ENCODE peak calls at places on chromosomes 1 and 21, in five cellular contexts. One of them, this sample, is unnamed. For H3K79me1, the result is how much of the 10 kb centered on the place peaks cover.

GRCh38 chr1:54017979-54018378 is at the start of gene LDLRAD1:
- DNase-seq in IMR-90: no peak
- DNase-seq in H1: no peak
- DNase-seq in neuronal stem cell: no peak
- DNase-seq in H9: peak
- DNase-seq in this sample: no peak

GRCh38 chr1:84853743-84854721 is 39.0 kb downstream of the LPAR3 start:
- DNase-seq in IMR-90: peak
- DNase-seq in H1: no peak
- DNase-seq in H9: no peak
- DNase-seq in neuronal stem cell: no peak
- DNase-seq in this sample: peak

GRCh38 chr21:10430007-10430406 is 91.4 kb upstream of the TPTE start:
- DNase-seq in H9: no peak
- DNase-seq in H1: no peak
- DNase-seq in neuronal stem cell: no peak
- DNase-seq in IMR-90: no peak
- DNase-seq in this sample: no peak

GRCh38 chr1:178521241-178521640 is 8.3 kb downstream of the TEX35 start:
- DNase-seq in H9: no peak
- DNase-seq in IMR-90: no peak
- DNase-seq in neuronal stem cell: no peak
- DNase-seq in H1: no peak
- DNase-seq in this sample: no peak

GRCh38 chr1:245086389-245086969 is 68.3 kb upstream of the KIF26B start:
- DNase-seq in IMR-90: peak
- DNase-seq in neuronal stem cell: no peak
- DNase-seq in H9: no peak
- DNase-seq in H1: no peak
- DNase-seq in this sample: no peak

GRCh38 chr1:161311595-161312181 is 1.9 kb upstream of the MPZ start:
- DNase-seq in neuronal stem cell: no peak
- DNase-seq in IMR-90: no peak
- DNase-seq in H9: no peak
- DNase-seq in H1: no peak
- DNase-seq in this sample: peak

GRCh38 chr1:221711156-221711577 is 30.7 kb downstream of the DUSP10 start:
- DNase-seq in neuronal stem cell: no peak
- DNase-seq in H9: no peak
- DNase-seq in H1: no peak
- DNase-seq in IMR-90: no peak
- DNase-seq in this sample: no peak

GRCh38 chr1:37549341-37549740 is 4.8 kb downstream of the SNIP1 start:
- DNase-seq in H9: no peak
- DNase-seq in neuronal stem cell: no peak
- DNase-seq in IMR-90: peak
- DNase-seq in H1: no peak
- DNase-seq in this sample: no peak

GRCh38 chr1:233343262-233343661 is 15.7 kb downstream of the MAP3K21 start:
- DNase-seq in IMR-90: no peak
- DNase-seq in H9: no peak
- DNase-seq in neuronal stem cell: no peak
- DNase-seq in H1: no peak
- DNase-seq in this sample: no peak

GRCh38 chr1:183480971-183481431 is 8.7 kb downstream of the SMG7 start:
- DNase-seq in IMR-90: peak
- DNase-seq in H1: no peak
- DNase-seq in neuronal stem cell: no peak
- DNase-seq in H9: no peak
- DNase-seq in this sample: no peak

GRCh38 chr1:203148127-203148526 is 20.6 kb downstream of the ADORA1 start:
- DNase-seq in IMR-90: no peak
- DNase-seq in H9: peak
- DNase-seq in H1: no peak
- DNase-seq in neuronal stem cell: no peak
- DNase-seq in this sample: peak

GRCh38 chr1:99650021-99650420 is 4.1 kb downstream of the PALMD start:
- DNase-seq in H1: no peak
- DNase-seq in IMR-90: no peak
- DNase-seq in neuronal stem cell: no peak
- DNase-seq in H9: no peak
- DNase-seq in this sample: no peak

GRCh38 chr1:209860293-209860881 is 32.6 kb downstream of the UTP25 start:
- DNase-seq in H9: peak
- DNase-seq in neuronal stem cell: peak
- DNase-seq in H1: no peak
- DNase-seq in IMR-90: peak
- DNase-seq in this sample: peak

GRCh38 chr1:165895451-165895871 is 68.0 kb downstream of the UCK2 start:
- DNase-seq in neuronal stem cell: no peak
- DNase-seq in H9: no peak
- DNase-seq in IMR-90: peak
- DNase-seq in H1: no peak
- DNase-seq in this sample: peak

GRCh38 chr1:175978476-175978875 is 228.6 kb downstream of the COP1 start:
- DNase-seq in neuronal stem cell: no peak
- DNase-seq in H9: no peak
- DNase-seq in IMR-90: peak
- DNase-seq in H1: no peak
- DNase-seq in this sample: no peak

GRCh38 chr1:20343149-20343936 is 52.7 kb downstream of the VWA5B1 start:
- DNase-seq in H9: peak
- DNase-seq in H1: peak
- DNase-seq in IMR-90: no peak
- DNase-seq in neuronal stem cell: peak
- DNase-seq in this sample: no peak

GRCh38 chr1:42432714-42433113 is 23.1 kb downstream of the ZMYND12 start:
- DNase-seq in IMR-90: no peak
- DNase-seq in H9: no peak
- DNase-seq in H1: no peak
- DNase-seq in neuronal stem cell: no peak
- DNase-seq in this sample: peak

GRCh38 chr1:202105571-202106339 is 17.0 kb upstream of the GPR37L1 start:
- DNase-seq in IMR-90: peak
- DNase-seq in neuronal stem cell: peak
- DNase-seq in H1: peak
- DNase-seq in H9: peak
- DNase-seq in this sample: peak

GRCh38 chr1:1778827-1779675 is 781 bp upstream of the NADK start:
- DNase-seq in H9: peak
- DNase-seq in H1: peak
- DNase-seq in neuronal stem cell: peak
- DNase-seq in IMR-90: no peak
- DNase-seq in this sample: peak

DNA sequence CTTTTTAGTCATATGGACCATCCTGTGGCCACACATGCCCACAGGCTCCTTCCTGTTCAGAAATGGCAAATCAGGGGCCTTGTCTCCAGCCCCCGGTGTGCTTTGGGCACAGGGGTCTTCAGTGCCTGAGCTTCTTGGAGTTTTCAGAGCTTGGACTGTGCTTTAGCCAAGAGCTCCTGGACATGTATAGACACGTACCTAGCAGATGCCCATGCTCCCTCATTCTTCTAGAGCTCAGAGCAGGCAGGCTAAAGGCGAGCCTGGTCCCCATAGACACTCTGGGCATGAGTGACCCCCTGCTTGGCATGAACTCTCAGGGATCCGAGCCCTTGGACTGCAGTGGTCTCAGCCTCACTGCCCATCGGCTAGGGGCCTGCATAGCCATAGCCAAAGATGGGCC is 106.8 kb downstream of the EPHB2 start:
- DNase-seq in neuronal stem cell: no peak
- DNase-seq in H1: no peak
- DNase-seq in IMR-90: no peak
- DNase-seq in H9: no peak
- DNase-seq in this sample: no peak
- H4K91ac ChIP-seq in neuronal stem cell: no peak
- H4K91ac ChIP-seq in H1: no peak
- H4K91ac ChIP-seq in IMR-90: peak
- H4K91ac ChIP-seq in H9: no peak
- H4K91ac ChIP-seq in this sample: peak

DNA sequence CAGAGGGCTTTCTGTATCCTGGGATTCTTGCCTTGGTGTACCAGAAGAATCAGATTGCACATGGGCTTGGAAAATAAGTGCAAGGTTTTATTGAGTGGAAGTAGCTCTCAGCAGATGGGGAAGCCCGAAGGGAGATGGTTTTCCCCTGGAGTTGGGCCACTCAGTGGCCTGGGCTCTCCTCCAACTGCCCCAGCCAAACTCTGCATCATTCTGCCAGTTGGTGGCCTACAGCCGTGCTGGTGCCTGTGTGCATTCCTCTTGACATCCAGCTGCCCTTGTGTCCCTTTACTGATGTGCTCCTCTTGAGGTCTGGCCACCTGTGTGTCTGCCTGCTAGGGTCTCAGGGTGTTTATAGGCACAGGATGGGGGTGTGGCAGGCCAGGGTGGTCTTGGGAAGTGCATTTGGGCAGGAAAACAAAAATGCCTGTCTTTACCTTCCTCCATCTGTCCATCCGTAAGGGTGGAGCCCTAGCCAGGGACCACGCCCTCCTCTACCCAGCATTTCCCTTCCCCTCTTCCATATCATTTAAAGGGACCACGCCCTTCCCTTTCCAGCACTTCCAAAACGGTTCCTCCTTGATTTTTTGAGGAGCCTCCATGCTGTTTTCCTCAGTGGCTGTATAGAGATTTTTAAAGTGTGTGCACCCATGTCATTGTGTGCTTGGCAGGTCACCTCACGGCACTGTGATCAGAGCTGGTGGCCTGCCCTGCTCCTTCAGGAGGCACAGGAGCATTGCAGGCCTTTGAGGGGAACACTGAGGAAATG is 18.9 kb downstream of the SNAP47 start:
- DNase-seq in neuronal stem cell: no peak
- DNase-seq in H1: no peak
- DNase-seq in H9: no peak
- DNase-seq in IMR-90: peak
- DNase-seq in this sample: no peak
- H3K79me1 ChIP-seq in neuronal stem cell: under half
- H3K79me1 ChIP-seq in H1: under half
- H3K79me1 ChIP-seq in H9: under half
- H3K79me1 ChIP-seq in IMR-90: under half
- H3K79me1 ChIP-seq in this sample: under half

GRCh38 chr1:156765664-156766063 is 1.7 kb upstream of the PRCC start:
- DNase-seq in H9: no peak
- DNase-seq in H1: no peak
- DNase-seq in neuronal stem cell: no peak
- DNase-seq in IMR-90: no peak
- DNase-seq in this sample: no peak
- H4K91ac ChIP-seq in H9: no peak
- H4K91ac ChIP-seq in H1: no peak
- H4K91ac ChIP-seq in neuronal stem cell: no peak
- H4K91ac ChIP-seq in IMR-90: no peak
- H4K91ac ChIP-seq in this sample: no peak

GRCh38 chr1:93604411-93604810 is 77.2 kb downstream of the BCAR3 start:
- DNase-seq in neuronal stem cell: no peak
- DNase-seq in H1: no peak
- DNase-seq in H9: no peak
- DNase-seq in IMR-90: no peak
- DNase-seq in this sample: no peak

GRCh38 chr1:93603106-93603505 is 78.5 kb downstream of the BCAR3 start:
- DNase-seq in IMR-90: no peak
- DNase-seq in H9: no peak
- DNase-seq in neuronal stem cell: no peak
- DNase-seq in H1: no peak
- DNase-seq in this sample: no peak

GRCh38 chr1:93605026-93605425 is 76.6 kb downstream of the BCAR3 start:
- DNase-seq in H1: no peak
- DNase-seq in H9: no peak
- DNase-seq in IMR-90: no peak
- DNase-seq in neuronal stem cell: no peak
- DNase-seq in this sample: no peak

GRCh38 chr1:93602101-93602500 is 79.5 kb downstream of the BCAR3 start:
- DNase-seq in neuronal stem cell: no peak
- DNase-seq in IMR-90: no peak
- DNase-seq in H1: no peak
- DNase-seq in H9: no peak
- DNase-seq in this sample: no peak

GRCh38 chr1:93603581-93603980 is 78.1 kb downstream of the BCAR3 start:
- DNase-seq in neuronal stem cell: no peak
- DNase-seq in IMR-90: no peak
- DNase-seq in H1: no peak
- DNase-seq in H9: no peak
- DNase-seq in this sample: peak
- H3K79me1 ChIP-seq in neuronal stem cell: under half
- H3K79me1 ChIP-seq in IMR-90: half or more
- H3K79me1 ChIP-seq in H1: under half
- H3K79me1 ChIP-seq in H9: under half
- H3K79me1 ChIP-seq in this sample: under half

DNA sequence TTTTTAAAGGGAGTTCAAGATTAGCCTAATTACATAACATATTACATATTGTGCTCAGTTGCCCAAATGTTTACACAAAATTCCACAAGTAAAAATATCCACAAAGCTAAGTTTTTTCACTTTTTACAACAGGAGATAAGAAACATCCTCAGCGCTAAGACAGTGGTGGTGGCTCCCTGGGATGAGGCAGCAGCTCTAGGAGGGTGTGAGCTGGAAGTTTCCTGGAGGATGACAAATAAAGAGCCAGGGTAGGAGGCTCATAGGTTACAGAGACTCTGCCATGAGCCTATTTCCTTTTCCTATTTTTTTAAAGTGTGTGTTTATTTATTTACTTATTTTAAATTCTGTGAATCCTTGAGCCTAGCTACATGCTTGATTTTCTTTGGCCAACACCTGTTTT is 91.7 kb downstream of the COL24A1 start:
- DNase-seq in H1: no peak
- DNase-seq in H9: no peak
- DNase-seq in neuronal stem cell: no peak
- DNase-seq in IMR-90: no peak
- DNase-seq in this sample: no peak
- H4K91ac ChIP-seq in H1: no peak
- H4K91ac ChIP-seq in H9: no peak
- H4K91ac ChIP-seq in neuronal stem cell: no peak
- H4K91ac ChIP-seq in IMR-90: no peak
- H4K91ac ChIP-seq in this sample: no peak

DNA sequence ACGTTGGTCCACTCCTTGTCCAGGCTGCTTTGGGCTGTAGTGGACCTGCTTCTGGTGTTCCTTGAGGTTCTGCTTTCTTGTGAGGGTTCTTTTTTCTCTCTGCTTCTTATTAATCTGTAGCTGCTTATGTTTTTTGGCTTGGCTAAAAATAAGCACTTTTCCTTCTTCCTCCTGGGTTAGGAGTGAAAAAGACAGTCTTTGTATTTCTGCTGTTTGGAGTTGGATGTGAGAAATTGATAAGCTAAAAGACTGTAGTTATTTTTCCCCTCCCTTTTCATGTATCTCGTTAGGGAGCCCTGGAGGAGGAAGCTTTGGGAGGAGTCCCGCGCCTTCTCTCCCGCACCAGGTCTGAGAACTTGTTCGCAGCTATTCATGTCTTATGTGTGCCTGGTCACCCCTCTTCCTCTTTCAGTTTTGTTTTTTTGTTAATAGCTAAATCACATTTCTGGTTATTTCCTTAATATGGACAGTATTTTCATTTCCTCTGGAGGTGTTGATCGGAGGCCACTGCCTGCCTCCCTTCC is 79.0 kb downstream of the GALNT2 start:
- DNase-seq in H9: no peak
- DNase-seq in IMR-90: no peak
- DNase-seq in neuronal stem cell: no peak
- DNase-seq in H1: no peak
- DNase-seq in this sample: no peak
- H3K79me1 ChIP-seq in H9: under half
- H3K79me1 ChIP-seq in IMR-90: half or more
- H3K79me1 ChIP-seq in neuronal stem cell: under half
- H3K79me1 ChIP-seq in H1: under half
- H3K79me1 ChIP-seq in this sample: under half